ENCODE peak calls at places on chromosome 7, in six cellular contexts. L is HepG2, B is K562, E is A549, O is GM12878, I is NB4. X is an unnamed sample.

GRCh38 chr7:23470290-23471089 is at the start of gene IGF2BP3:
- DNase-seq in I (peak; percentile 99), O (peak; percentile 87), L (peak; percentile 91), B (peak; percentile 64), E (peak; percentile 98), X (peak; percentile 96)

GRCh38 chr7:124784879-124785818 is 19.6 kb upstream of the GPR37 start:
- DNase-seq in I (peak; percentile 62), O (no peak), B (peak; percentile 63), L (peak; percentile 37), E (peak; percentile 62), X (peak; percentile 76)

GRCh38 chr7:46576950-46577349 is 655.9 kb upstream of the IGFBP3 start:
- DNase-seq in O (no peak), B (no peak), E (no peak), L (no peak), I (no peak), X (peak; percentile 88)

GRCh38 chr7:104096683-104097082 is 107.2 kb upstream of the RELN start:
- DNase-seq in L (peak; percentile 78), O (no peak), I (peak; percentile 37), B (no peak), E (peak; percentile 29), X (peak; percentile 11)

GRCh38 chr7:151437163-151437553 is 2.8 kb downstream of the CRYGN start:
- DNase-seq in L (no peak), B (no peak), O (no peak), I (no peak), E (no peak), X (no peak)

GRCh38 chr7:20735346-20736065 is 51.2 kb downstream of the SP8 start:
- DNase-seq in B (no peak), E (no peak), O (no peak), I (no peak), L (no peak), X (no peak)

GRCh38 chr7:29567174-29567573 is 3.5 kb downstream of the PRR15 start:
- DNase-seq in B (no peak), O (no peak), I (no peak), E (no peak), L (peak; percentile 68), X (no peak)

GRCh38 chr7:83148776-83149175 is 13.9 kb downstream of the PCLO start:
- DNase-seq in L (no peak), O (no peak), I (no peak), E (peak; percentile 15), B (no peak), X (peak; percentile 37)

GRCh38 chr7:104772405-104772821 is 241.6 kb upstream of the KMT2E start:
- DNase-seq in L (no peak), E (no peak), I (no peak), B (no peak), O (no peak), X (no peak)

GRCh38 chr7:36962367-36962766 is 238.1 kb upstream of the AOAH start:
- DNase-seq in L (no peak), O (no peak), B (no peak), I (no peak), E (no peak), X (no peak)

GRCh38 chr7:132575336-132575986 is 809 bp downstream of the PLXNA4 start:
- DNase-seq in E (peak; percentile 42), B (no peak), I (peak; percentile 20), O (no peak), L (no peak), X (peak; percentile 71)

GRCh38 chr7:35019179-35019729 is 18.0 kb downstream of the DPY19L1 start:
- DNase-seq in I (no peak), B (no peak), E (no peak), O (no peak), L (no peak), X (no peak)

GRCh38 chr7:87369216-87369615 is 23.8 kb downstream of the CROT start:
- DNase-seq in L (no peak), E (no peak), B (no peak), O (no peak), I (no peak), X (no peak)

GRCh38 chr7:7321681-7322080 is 139.3 kb downstream of the C1GALT1 start:
- DNase-seq in I (no peak), B (no peak), O (peak; percentile 68), L (peak; percentile 54), E (peak; percentile 29), X (no peak)

GRCh38 chr7:6505685-6506559 is 45.3 kb downstream of the GRID2IP start:
- DNase-seq in I (no peak), B (no peak), O (no peak), L (no peak), E (no peak), X (no peak)

GRCh38 chr7:1694551-1694950 is 24.5 kb downstream of the ELFN1 start:
- DNase-seq in B (no peak), I (no peak), L (no peak), E (no peak), O (no peak), X (no peak)

GRCh38 chr7:157952841-157953645 is 616.2 kb downstream of the DNAJB6 start:
- DNase-seq in L (no peak), O (no peak), E (no peak), I (no peak), B (no peak), X (no peak)

GRCh38 chr7:82528577-82529305 is 85.2 kb upstream of the CACNA2D1 start:
- DNase-seq in E (no peak), O (no peak), L (no peak), I (no peak), B (no peak), X (no peak)

GRCh38 chr7:5450549-5451327 is 27.1 kb upstream of the TNRC18 start:
- DNase-seq in I (peak; percentile 72), L (peak; percentile 53), O (no peak), B (peak; percentile 60), E (peak; percentile 41), X (peak; percentile 54)

GRCh38 chr7:99618726-99619125 is 2.0 kb downstream of the ZSCAN25 start:
- DNase-seq in B (no peak), E (peak; percentile 15), I (no peak), L (no peak), O (no peak), X (no peak)

GRCh38 chr7:135257790-135258189 is 24.2 kb downstream of the STRA8 start:
- DNase-seq in L (peak; percentile 79), E (no peak), B (no peak), I (no peak), O (no peak), X (no peak)

GRCh38 chr7:11212080-11212711 is 238.5 kb downstream of the PHF14 start:
- DNase-seq in O (peak; percentile 12), E (peak; percentile 75), I (peak; percentile 73), B (peak; percentile 46), L (peak; percentile 55), X (peak; percentile 63)

GRCh38 chr7:38478404-38478803 is 152.8 kb downstream of the AMPH start:
- DNase-seq in E (peak; percentile 2), O (no peak), B (no peak), L (no peak), I (no peak), X (peak; percentile 62)

DNA sequence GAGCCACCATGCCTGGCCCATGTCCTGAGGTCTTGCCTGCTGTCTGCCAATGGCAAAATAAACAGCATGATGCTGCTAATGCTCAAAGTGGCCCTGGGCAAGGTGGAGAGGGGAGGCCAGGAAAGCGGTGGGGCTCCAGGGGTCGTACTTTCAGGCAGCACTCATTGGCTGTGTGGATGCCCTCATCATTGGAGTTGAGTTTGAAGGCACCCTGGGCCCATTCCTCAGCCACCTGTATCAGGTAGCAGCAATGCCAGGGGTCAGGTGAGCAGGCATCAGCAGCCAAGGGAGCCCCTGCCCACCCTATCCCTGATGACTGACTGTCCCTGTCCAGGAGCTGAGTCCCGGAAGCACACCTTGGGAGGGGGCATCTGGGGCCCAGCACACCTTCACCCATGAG is 902.5 kb upstream of the ZNF722 start:
- DNase-seq in I (no peak), L (no peak), B (no peak), O (no peak), E (no peak), X (no peak)
- TF ChIP-seq POLR2A in I (no peak), L (no peak), B (no peak), O (no peak), E (no peak), X (no peak)

DNA sequence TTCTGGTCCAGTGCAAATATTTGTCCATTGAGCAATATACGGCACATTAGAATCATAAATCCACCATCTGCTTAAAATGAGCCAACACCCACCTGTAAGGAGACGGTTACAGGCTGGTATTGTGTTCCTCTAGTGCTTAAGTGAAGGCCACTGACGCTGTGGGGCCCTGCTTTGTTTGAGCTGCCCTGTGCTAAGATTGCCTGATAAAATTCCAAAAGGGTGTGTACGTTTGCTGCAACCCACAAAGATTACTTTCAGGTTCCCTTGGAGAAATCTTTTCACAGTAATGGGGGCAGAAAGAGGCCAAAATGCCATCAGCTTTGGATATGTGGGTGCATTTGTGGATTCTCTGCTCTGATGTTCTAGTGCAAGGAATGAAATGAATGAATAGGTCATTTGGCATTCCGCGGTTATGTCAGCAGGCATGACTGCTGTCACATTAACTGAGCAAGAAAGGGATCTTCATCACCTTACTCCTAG is 34.4 kb downstream of the AGR3 start:
- DNase-seq in E (peak; percentile 98), B (no peak), I (no peak), O (no peak), L (peak; percentile 50), X (no peak)
- TF ChIP-seq MYC in E (no peak), B (no peak), I (no peak), O (no peak), L (no peak), X (no peak)

DNA sequence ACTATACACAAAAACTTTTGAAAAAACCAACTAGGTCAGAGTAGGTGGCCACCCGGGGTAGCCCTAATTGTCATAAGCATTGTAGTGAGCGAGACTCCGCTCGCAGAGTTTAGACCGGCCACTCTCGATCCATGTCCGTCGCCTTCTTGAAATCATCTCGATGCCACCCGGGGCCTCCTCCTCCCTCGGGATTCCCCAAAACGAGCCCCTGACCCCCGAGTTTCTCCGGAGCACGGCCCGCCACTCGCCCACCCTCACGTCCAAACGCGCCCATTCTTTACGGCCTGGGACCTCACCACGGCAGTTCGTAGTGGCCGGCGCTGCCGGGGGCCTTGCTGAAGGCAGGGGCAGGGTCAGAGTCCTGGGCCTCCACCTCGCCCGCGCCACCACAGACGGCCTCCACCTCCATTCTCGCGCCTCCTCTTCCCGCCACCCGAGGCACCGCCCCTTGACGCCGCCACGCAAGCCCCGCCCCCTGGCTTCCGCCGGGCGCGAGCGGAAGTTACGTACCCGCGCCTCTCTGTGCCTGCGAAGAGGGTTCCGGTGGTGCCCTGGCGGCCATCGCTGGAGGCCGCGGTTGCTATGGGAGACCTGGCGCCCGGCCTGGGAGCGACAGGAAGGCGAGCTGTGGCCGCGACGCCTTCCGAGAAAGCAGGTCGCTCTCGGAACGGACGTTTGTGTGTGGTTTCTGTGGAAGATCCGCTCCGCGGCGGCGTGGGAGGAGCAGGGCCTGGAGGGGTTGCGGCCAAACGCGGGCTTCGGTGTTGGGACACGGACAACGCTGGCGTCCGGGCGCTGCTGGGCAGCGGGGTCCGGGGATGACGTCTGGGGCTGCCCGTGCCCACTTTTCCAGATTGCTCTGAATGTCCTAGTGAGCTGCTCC is at the start of gene RFC2:
- DNase-seq in E (peak; percentile 97), I (peak; percentile 100), B (peak; percentile 99), O (peak; percentile 96), L (peak; percentile 89), X (peak; percentile 98)
- TF ChIP-seq POLR2A in E (peak; percentile 77), I (peak; percentile 90), B (peak; percentile 92), O (peak; percentile 96), L (peak; percentile 85), X (peak; percentile 38)

DNA sequence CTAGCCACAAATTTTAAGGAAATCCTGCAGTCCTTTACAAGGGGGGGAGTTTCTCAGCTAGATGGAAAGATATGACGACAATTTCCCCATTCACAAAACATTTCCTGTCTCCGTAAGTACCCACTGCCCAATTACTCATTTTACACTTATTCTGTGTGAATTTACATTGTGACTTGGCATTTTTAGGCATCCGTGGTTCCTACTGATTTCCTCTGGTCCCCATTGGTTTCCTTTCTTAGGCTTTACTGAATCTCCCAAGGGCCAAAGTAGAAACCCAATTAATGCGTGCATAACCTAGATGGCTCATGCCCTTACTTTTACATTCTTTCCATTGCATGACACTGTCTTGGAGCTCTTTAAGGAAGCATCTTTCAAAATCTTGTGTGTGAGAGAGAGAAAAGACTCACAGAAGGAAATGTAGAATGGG is 35.7 kb downstream of the NRCAM start:
- DNase-seq in E (peak; percentile 88), I (peak; percentile 70), O (no peak), L (no peak), B (no peak), X (peak; percentile 94)
- TF ChIP-seq MYC in E (no peak), I (no peak), O (no peak), L (no peak), B (no peak), X (no peak)